ENCODE peak calls at places on chromosomes 1 and 21, in nine cellular contexts. N, D, X, T, P, U, L, Q and Y are unnamed samples.

GRCh38 chr1:220691039-220691684 is 999 bp downstream of the C1orf115 start:
- DNase-seq in N (no peak), D (no peak), X (no peak), T (peak), P (no peak), U (no peak), L (no peak), Q (no peak), Y (no peak)

GRCh38 chr1:167409183-167409582 is 109.1 kb downstream of the CD247 start:
- DNase-seq in N (no peak), D (no peak), X (no peak), T (peak), P (no peak), U (no peak), L (no peak), Q (no peak), Y (no peak)

GRCh38 chr1:33532936-33533335 is 60.5 kb downstream of the ZSCAN20 start:
- DNase-seq in N (no peak), D (no peak), X (no peak), T (no peak), P (no peak), U (no peak), L (no peak), Q (no peak), Y (no peak)

GRCh38 chr1:225280563-225280962 is 147.3 kb downstream of the LBR start:
- DNase-seq in N (no peak), D (no peak), X (no peak), T (no peak), P (no peak), U (no peak), L (no peak), Q (no peak), Y (no peak)

GRCh38 chr1:2431095-2431494 is 18.7 kb upstream of the PEX10 start:
- DNase-seq in N (no peak), D (no peak), X (no peak), T (no peak), P (no peak), U (no peak), L (no peak), Q (no peak), Y (no peak)

GRCh38 chr1:44112486-44112885 is 6.1 kb upstream of the KLF17 start:
- DNase-seq in N (no peak), D (no peak), X (no peak), T (no peak), P (peak), U (no peak), L (no peak), Q (no peak), Y (no peak)

GRCh38 chr1:47984175-47984789 is 12.9 kb downstream of the TRABD2B start:
- DNase-seq in N (no peak), D (no peak), X (peak), T (no peak), P (no peak), U (no peak), L (no peak), Q (no peak), Y (no peak)

GRCh38 chr1:145981299-145981600 is 15.1 kb downstream of the TXNIP start:
- DNase-seq in N (no peak), D (no peak), X (no peak), T (no peak), P (no peak), U (no peak), L (no peak), Q (no peak), Y (no peak)

GRCh38 chr21:16117331-16117730 is 387.5 kb downstream of the USP25 start:
- DNase-seq in N (no peak), D (no peak), X (no peak), T (no peak), P (peak), U (no peak), L (no peak), Q (no peak), Y (no peak)

GRCh38 chr1:187689137-187689536 is 860.4 kb downstream of the PLA2G4A start:
- DNase-seq in N (no peak), D (no peak), X (peak), T (no peak), P (peak), U (peak), L (no peak), Q (no peak), Y (no peak)

DNA sequence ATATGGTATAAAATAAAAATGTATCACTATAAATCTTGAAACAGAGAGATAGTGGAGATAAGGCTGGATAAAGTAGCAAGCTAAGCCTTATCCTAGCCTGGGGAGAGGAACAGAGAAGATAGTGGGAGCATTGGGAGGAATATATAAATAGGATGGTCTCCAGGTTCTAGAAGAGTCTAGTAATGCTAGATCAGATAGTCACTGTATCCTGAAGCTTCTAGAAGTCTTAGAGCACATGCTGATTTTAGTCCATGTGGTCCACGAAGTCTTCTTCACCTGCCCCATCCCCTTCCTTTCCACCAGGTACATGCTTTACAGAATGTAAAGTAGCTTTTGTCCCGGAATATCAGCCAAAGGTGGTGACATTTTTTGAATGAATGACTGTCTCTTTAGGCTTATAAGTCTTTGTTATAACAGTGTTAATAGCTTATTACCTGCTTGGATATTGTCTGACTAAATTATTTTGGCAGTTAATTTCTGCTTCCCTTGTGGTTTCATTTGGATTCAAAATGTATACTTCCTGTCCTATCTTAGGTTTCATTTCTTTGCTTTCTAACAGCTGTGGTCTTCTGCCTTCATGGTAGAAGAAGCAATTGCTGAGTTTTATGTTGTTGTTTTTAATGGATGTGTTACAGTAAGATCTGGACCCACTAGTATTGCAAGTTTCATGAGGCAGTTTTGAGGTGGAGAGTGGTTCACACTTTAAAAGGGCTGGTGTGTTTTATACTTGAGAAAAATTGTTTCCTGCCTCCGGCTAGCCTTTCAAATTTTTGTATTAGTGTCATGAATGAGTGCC is 5.9 kb downstream of the SMG7 start:
- DNase-seq in N (no peak), D (no peak), X (no peak), T (no peak), P (no peak), U (no peak), L (no peak), Q (no peak), Y (no peak)
- H3K27ac ChIP-seq in N (no peak), D (no peak), X (no peak), T (no peak), P (no peak), U (no peak), L (no peak), Q (no peak), Y (no peak)

DNA sequence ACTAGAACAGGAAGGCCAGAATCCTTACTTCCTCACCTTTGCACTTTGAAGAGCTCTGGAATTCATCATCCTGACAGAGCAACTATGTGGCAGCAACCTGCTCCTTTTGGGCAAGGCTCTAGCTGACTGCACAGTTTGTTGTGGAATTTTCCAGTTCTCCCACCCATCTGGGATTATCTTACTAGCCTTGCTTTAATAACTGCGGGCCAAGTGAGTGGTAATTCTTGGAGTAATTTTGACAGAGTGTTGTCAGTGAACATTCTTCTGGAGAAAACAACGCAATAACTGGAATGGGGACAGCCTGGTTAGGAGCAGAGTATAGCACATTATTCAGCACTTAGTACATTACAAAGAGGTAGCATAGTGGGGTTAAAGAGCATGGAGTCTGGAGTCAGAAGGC is 75.3 kb downstream of the NTMT2 start:
- DNase-seq in N (no peak), D (no peak), X (no peak), T (no peak), P (no peak), U (no peak), L (no peak), Q (no peak), Y (no peak)
- H3K4me3 ChIP-seq in N (no peak), D (no peak), X (no peak), T (no peak), P (no peak), U (no peak), L (no peak), Q (no peak), Y (no peak)

GRCh38 chr1:40383488-40384412 is 10.2 kb downstream of the SMAP2 start:
- DNase-seq in N (no peak), D (no peak), X (peak), T (no peak), P (peak), U (no peak), L (no peak), Q (no peak), Y (no peak)
- H3K27ac ChIP-seq in N (peak), D (peak), X (peak), T (peak), P (peak), U (peak), L (no peak), Q (peak), Y (peak)

GRCh38 chr1:17874231-17874630 is 119.1 kb downstream of the ACTL8 start:
- DNase-seq in N (no peak), D (no peak), X (no peak), T (no peak), P (peak), U (peak), L (no peak), Q (no peak), Y (no peak)
- H3K4me3 ChIP-seq in N (no peak), D (no peak), X (no peak), T (no peak), P (no peak), U (peak), L (no peak), Q (no peak), Y (no peak)

DNA sequence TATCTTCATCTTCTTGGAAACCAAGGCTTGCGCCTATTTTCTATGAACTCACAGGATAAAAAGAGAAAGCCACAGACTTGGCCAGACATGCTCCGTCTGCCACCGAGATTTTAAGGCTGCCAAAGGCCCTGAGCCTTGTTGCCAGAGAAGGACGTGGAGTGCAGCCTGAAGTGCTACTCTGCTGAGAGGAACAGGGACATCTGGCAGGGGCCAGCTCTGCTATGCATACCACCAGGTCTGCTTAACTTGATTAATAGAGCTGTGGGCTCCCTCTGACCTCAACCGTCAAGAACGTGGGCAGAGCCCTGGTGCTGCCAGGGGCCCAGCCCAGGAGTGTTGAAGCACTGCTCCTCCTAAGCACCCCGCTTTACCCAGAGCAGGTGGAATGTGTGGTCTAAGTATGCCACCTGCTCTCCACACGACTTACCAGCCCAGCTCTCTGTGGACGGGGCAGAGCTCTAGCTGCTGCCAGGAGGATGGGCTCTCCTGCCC is 10.5 kb downstream of the HCRTR1 start:
- DNase-seq in N (peak), D (peak), X (no peak), T (no peak), P (peak), U (no peak), L (no peak), Q (no peak), Y (no peak)
- H3K27ac ChIP-seq in N (no peak), D (peak), X (peak), T (no peak), P (no peak), U (no peak), L (no peak), Q (no peak), Y (no peak)

GRCh38 chr1:53198241-53198651 is 1.6 kb downstream of the CPT2 start:
- DNase-seq in N (no peak), D (no peak), X (no peak), T (peak), P (no peak), U (no peak), L (no peak), Q (no peak), Y (no peak)
- H3K4me3 ChIP-seq in N (no peak), D (no peak), X (peak), T (no peak), P (no peak), U (peak), L (no peak), Q (no peak), Y (no peak)